ENCODE peak calls at places on chromosomes 13 and 19, in nine cellular contexts. C is NCI-H146, I is heart right ventricle, X is BE2C, L is iris pigment epithelial cell, F is breast epithelium, Y is T-helper 2 cell, H is ACHN, N is AG04450. S is an unnamed sample.

GRCh38 chr19:34228347-34228746 is 26.0 kb upstream of the GARRE1 start:
- DNase-seq in Y (no peak), H (no peak), N (no peak), L (no peak), X (no peak), C (no peak), F (no peak), I (no peak), S (no peak)

GRCh38 chr19:40807147-40808020 is 8.4 kb downstream of the EGLN2 start:
- DNase-seq in L (no peak), Y (no peak), X (no peak), F (no peak), H (peak), N (no peak), I (no peak), C (peak), S (no peak)

GRCh38 chr19:17243340-17243853 is 2.3 kb downstream of the NR2F6 start:
- DNase-seq in Y (no peak), X (no peak), L (no peak), I (no peak), C (no peak), F (no peak), N (no peak), H (no peak), S (no peak)

GRCh38 chr19:7547153-7547552 is 11.6 kb downstream of the PNPLA6 start:
- DNase-seq in Y (no peak), I (no peak), F (no peak), C (no peak), X (no peak), L (no peak), N (no peak), H (no peak), S (no peak)

GRCh38 chr19:40611096-40611495 is 9.9 kb downstream of the LTBP4 start:
- DNase-seq in I (no peak), N (no peak), L (no peak), F (no peak), H (no peak), X (no peak), C (no peak), Y (no peak), S (no peak)

GRCh38 chr19:31127132-31127967 is 221.9 kb downstream of the TSHZ3 start:
- DNase-seq in H (peak), F (no peak), L (peak), N (peak), C (no peak), X (no peak), Y (no peak), I (no peak), S (peak)

GRCh38 chr13:66795636-66796035 is 434.5 kb downstream of the PCDH9 start:
- DNase-seq in X (no peak), Y (no peak), N (no peak), C (no peak), H (no peak), F (no peak), L (no peak), I (no peak), S (no peak)

GRCh38 chr13:25608181-25608580 is 236.4 kb downstream of the ATP8A2 start:
- DNase-seq in F (no peak), Y (no peak), I (no peak), C (peak), N (no peak), H (no peak), X (no peak), L (peak), S (no peak)

GRCh38 chr13:108551674-108552073 is 77.7 kb upstream of the MYO16 start:
- DNase-seq in F (no peak), Y (no peak), L (peak), C (no peak), X (no peak), N (no peak), H (no peak), I (no peak), S (no peak)

GRCh38 chr13:84524586-84524985 is 642.3 kb upstream of the SLITRK1 start:
- DNase-seq in N (no peak), C (no peak), F (no peak), L (no peak), I (no peak), H (no peak), Y (no peak), X (no peak), S (no peak)

GRCh38 chr13:98657506-98658085 is 80.7 kb upstream of the STK24 start:
- DNase-seq in N (no peak), I (no peak), H (no peak), X (no peak), L (no peak), F (no peak), Y (no peak), C (no peak), S (peak)

GRCh38 chr13:111139874-111140561 is 24.9 kb downstream of the ARHGEF7 start:
- DNase-seq in L (no peak), N (no peak), F (no peak), H (no peak), I (no peak), X (no peak), Y (no peak), C (peak), S (no peak)

GRCh38 chr13:100515410-100515800 is 73.2 kb downstream of the GGACT start:
- DNase-seq in N (no peak), Y (no peak), C (no peak), H (no peak), I (no peak), F (no peak), X (no peak), L (no peak), S (no peak)

GRCh38 chr19:51366050-51366998 is at the start of gene ETFB:
- DNase-seq in X (peak), L (peak), F (peak), Y (peak), I (peak), C (peak), H (peak), N (peak), S (peak)